ENCODE peak calls at places on chromosomes 3 and 15, in four cellular contexts. Y is K562, U is GM12891, O is GM12878. N is an unnamed sample.

GRCh38 chr3:193816656-193817311 is 223.8 kb downstream of the OPA1 start:
- DNase-seq in U (no peak), Y (peak), O (no peak), N (no peak)

GRCh38 chr15:77804210-77804609 is 171.5 kb upstream of the LINGO1 start:
- DNase-seq in Y (no peak), U (no peak), O (no peak), N (no peak)

GRCh38 chr3:112974178-112974517 is 755 bp downstream of the CD200R1 start:
- DNase-seq in U (no peak), O (no peak), Y (no peak), N (no peak)

GRCh38 chr3:10285307-10285706 is 7.4 kb downstream of the GHRL start:
- DNase-seq in O (no peak), Y (no peak), U (no peak), N (no peak)

GRCh38 chr3:31066999-31067398 is 172.5 kb upstream of the GADL1 start:
- DNase-seq in Y (no peak), U (no peak), O (no peak), N (no peak)

GRCh38 chr3:123571973-123572365 is 12.9 kb downstream of the HACD2 start:
- DNase-seq in U (no peak), O (no peak), Y (no peak), N (no peak)

GRCh38 chr3:128339491-128340012 is 127.1 kb downstream of the DNAJB8 start:
- DNase-seq in Y (peak), U (no peak), O (no peak), N (no peak)

GRCh38 chr3:146928421-146929059 is 323.4 kb upstream of the PLSCR5 start:
- DNase-seq in U (no peak), Y (no peak), O (no peak), N (no peak)

GRCh38 chr3:195537995-195538394 is 5.1 kb downstream of the PPP1R2 start:
- DNase-seq in O (peak), U (no peak), Y (no peak), N (no peak)

DNA sequence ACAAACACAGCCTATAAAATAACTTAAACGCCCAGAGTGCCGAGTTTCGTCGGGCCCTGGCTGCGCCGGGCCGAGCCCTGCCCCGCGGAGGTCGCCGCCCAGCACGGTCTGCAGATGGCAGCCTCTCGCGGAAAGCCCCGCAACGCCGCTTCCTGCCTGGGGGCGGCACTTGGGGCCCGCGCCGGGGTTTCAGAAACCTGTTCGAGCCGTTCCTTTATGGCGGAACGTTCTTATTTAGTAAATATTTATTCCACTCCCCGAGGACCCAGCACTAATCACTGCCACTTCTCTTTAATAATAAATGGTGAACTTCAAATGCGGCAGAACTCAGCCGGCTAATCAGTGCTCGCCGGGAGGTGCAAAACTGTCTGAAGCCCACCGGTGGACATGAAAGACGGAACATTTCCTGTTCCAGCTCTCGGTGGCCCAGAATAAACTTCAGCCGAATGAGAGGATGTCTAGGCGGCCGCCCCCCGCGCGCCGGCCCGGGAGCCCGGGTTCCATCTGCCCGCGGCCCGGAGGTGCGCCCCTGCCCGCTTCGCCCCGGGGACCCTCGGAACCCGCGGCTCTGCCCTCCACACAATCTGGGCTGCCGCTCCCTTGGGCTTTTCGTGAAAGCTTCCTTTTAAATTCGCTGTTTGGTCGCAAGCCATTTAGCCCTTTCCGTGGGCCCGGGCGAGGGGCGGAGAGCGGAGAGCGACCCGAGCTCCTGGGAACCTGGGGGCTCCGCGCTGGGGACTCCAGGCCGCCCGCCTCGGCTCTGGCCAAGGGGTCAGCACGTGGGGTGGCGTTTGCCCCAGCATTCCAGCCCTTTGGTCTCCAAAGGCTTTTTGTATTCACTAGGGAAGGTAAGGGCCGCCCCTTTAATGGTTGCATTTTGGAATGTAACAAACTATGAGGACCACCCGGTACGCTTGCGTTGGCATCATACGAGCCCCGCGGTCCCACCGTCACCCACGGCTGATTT is 110.8 kb upstream of the ATP11B start:
- DNase-seq in U (peak), O (peak), Y (peak), N (peak)
- TF ChIP-seq SPI1 in U (no peak), O (no peak), Y (peak), N (no peak)

GRCh38 chr3:63967675-63968611 is 55.4 kb downstream of the PSMD6 start:
- DNase-seq in O (peak), U (no peak), Y (peak), N (peak)
- TF ChIP-seq SPI1 in O (no peak), U (no peak), Y (no peak), N (no peak)

GRCh38 chr15:52784799-52785671 is 5.1 kb downstream of the ONECUT1 start:
- DNase-seq in U (no peak), Y (no peak), O (no peak), N (no peak)

GRCh38 chr15:52782514-52782913 is 7.6 kb downstream of the ONECUT1 start:
- DNase-seq in O (no peak), U (no peak), Y (no peak), N (no peak)

GRCh38 chr15:52785672-52786406 is 4.3 kb downstream of the ONECUT1 start:
- DNase-seq in U (no peak), O (no peak), Y (no peak), N (no peak)

GRCh38 chr15:52783191-52783829 is 6.8 kb downstream of the ONECUT1 start:
- DNase-seq in U (no peak), Y (no peak), O (no peak), N (no peak)

DNA sequence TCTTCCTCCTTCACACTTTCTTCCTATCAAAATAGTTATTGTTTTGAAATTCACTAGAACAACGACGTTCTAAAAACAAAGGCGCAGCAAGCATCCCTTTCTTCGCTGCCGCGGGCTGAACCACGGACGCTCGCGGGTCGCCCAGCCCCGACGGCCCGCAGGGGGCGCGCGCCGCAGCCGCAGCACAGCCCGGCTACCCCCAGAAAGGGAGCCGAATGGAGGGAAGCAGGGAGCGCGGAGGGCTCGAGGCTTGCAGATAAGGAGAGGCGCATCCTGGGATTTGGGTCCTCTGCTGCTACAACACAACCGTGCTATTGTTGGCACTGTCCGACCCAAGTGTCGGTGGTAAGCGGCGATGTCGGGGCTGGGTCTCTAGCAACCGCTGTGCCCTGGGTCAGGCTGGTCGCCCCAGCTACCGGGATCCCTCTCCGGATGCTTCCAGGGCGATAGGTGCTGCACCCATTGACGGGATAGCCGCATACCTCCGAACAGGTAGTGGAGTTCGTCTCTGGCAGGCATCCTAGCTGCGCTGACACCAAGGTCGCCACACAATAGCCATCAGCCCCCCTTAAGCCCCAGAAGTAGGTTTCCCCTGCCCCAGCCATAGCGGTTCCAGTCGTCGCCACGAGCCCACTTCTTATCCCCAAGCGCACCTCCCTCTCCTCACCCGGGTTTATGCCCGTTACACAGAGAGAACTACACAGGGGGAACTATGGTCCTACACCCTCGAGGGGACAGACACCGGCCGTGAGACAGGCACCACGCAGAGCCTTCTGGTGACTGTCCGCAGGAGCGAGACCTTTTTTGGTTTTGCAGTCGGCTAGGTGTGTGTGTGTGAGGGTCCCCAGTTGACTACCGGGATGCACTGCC is 6.0 kb downstream of the ONECUT1 start:
- DNase-seq in U (no peak), O (no peak), Y (peak), N (no peak)
- TF ChIP-seq SPI1 in U (no peak), O (no peak), Y (no peak), N (no peak)

DNA sequence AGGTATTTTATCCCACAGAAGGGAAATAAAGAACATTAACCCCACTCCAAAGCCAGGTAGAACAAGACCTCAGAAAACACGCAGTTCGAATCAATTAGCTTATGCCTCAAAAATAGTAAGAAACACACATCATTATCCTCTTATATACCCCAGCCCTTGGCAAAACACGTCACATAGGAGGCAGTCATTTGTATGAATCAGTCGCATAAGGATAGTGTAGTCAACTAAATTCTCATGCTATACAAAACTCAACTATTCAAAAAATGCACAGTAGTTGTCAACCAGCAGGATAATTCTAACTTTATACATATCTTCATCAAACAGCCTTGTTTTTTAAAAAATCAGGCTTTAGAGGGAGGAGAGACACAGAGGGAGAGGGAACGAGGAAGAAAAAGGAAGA is 298.4 kb downstream of the FOXP1 start:
- DNase-seq in O (no peak), Y (no peak), U (no peak), N (no peak)
- TF ChIP-seq SPI1 in O (no peak), Y (no peak), U (no peak), N (no peak)